ENCODE peak calls at places on chromosomes 7 and 10, in eight cellular contexts. R, U, F, Q, O, L, S and I are unnamed samples.
A peak's percentile ranks its signal among the peaks of the same experiment; 100 is the strongest.

GRCh38 chr7:118232837-118233236 is 8.3 kb downstream of the ANKRD7 start:
- DNase-seq in O (no peak), Q (no peak), F (no peak), L (no peak), U (no peak), S (no peak), R (no peak), I (no peak)

GRCh38 chr10:124724279-124725027 is 19.7 kb downstream of the FAM53B start:
- DNase-seq in F (no peak), U (peak; percentile 70), L (no peak), R (no peak), O (no peak), Q (peak; percentile 77), S (no peak), I (no peak)

GRCh38 chr7:25752169-25752568 is 399.8 kb upstream of the NFE2L3 start:
- DNase-seq in O (no peak), S (no peak), Q (no peak), U (no peak), R (no peak), F (no peak), L (no peak), I (no peak)

GRCh38 chr7:99036531-99037175 is 107.3 kb downstream of the SMURF1 start:
- DNase-seq in L (peak; percentile 33), U (peak; percentile 25), Q (peak; percentile 29), S (peak; percentile 51), O (peak; percentile 19), R (peak; percentile 43), F (no peak), I (no peak)

GRCh38 chr7:6252748-6253147 is 19.7 kb downstream of the CYTH3 start:
- DNase-seq in F (no peak), S (no peak), Q (no peak), R (no peak), U (no peak), O (no peak), L (no peak), I (no peak)

GRCh38 chr10:132469197-132469942 is 68.2 kb upstream of the INPP5A start:
- DNase-seq in L (no peak), F (no peak), U (no peak), Q (no peak), S (no peak), O (no peak), R (no peak), I (no peak)

GRCh38 chr10:117168729-117169128 is 28.6 kb upstream of the KCNK18 start:
- DNase-seq in U (no peak), O (no peak), F (no peak), S (no peak), Q (no peak), R (no peak), L (no peak), I (no peak)

GRCh38 chr10:133381041-133381440 is 2.0 kb downstream of the PAOX start:
- DNase-seq in L (no peak), Q (no peak), R (no peak), S (no peak), O (no peak), F (no peak), U (no peak), I (no peak)